ENCODE peak calls at places on chromosome 22, in nine cellular contexts. Z is coronary artery, C is smooth muscle cell of the brain vasculature, T is ACHN, S is thoracic aorta, P is GM04503, H is heart left ventricle, M is nephron progenitor cell, B is stomach. F is an unnamed sample.

GRCh38 chr22:47188337-47189055 is 426.0 kb downstream of the TBC1D22A start:
- DNase-seq in C (no peak), S (no peak), B (no peak), T (no peak), Z (peak), P (no peak), H (peak), M (no peak), F (no peak)

GRCh38 chr22:26786398-26786797 is 129.0 kb downstream of the MIAT start:
- DNase-seq in S (no peak), H (no peak), M (no peak), T (no peak), Z (no peak), B (no peak), P (no peak), C (no peak), F (no peak)

GRCh38 chr22:19765477-19766234 is 5.1 kb downstream of the TBX1 start:
- DNase-seq in B (no peak), M (no peak), T (no peak), Z (no peak), P (no peak), H (no peak), C (no peak), S (no peak), F (no peak)

GRCh38 chr22:24953294-24954113 is 988 bp downstream of the KIAA1671 start:
- DNase-seq in M (peak), H (peak), S (no peak), P (no peak), T (no peak), Z (no peak), C (no peak), B (peak), F (no peak)

GRCh38 chr22:29330753-29331152 is 15.3 kb upstream of the RASL10A start:
- DNase-seq in P (no peak), T (no peak), S (no peak), C (no peak), B (no peak), H (peak), M (peak), Z (no peak), F (no peak)

GRCh38 chr22:20807315-20807752 is 33.4 kb downstream of the SERPIND1 start:
- DNase-seq in H (no peak), M (no peak), Z (peak), S (no peak), B (no peak), C (peak), P (peak), T (peak), F (no peak)

GRCh38 chr22:36816635-36817428 is at the start of gene PVALB:
- DNase-seq in S (no peak), B (no peak), P (no peak), T (no peak), M (peak), Z (no peak), C (peak), H (no peak), F (peak)

GRCh38 chr22:37242395-37242918 is 1.6 kb downstream of the RAC2 start:
- DNase-seq in P (no peak), H (peak), S (peak), Z (no peak), B (peak), T (peak), C (no peak), M (no peak), F (no peak)

GRCh38 chr22:28817919-28818859 is 17.8 kb upstream of the XBP1 start:
- DNase-seq in P (no peak), B (peak), S (no peak), M (no peak), Z (no peak), C (no peak), H (peak), T (no peak), F (peak)

GRCh38 chr22:39994046-39994565 is 648 bp upstream of the FAM83F start:
- DNase-seq in B (no peak), T (no peak), P (no peak), Z (no peak), H (no peak), S (no peak), C (no peak), M (no peak), F (no peak)

GRCh38 chr22:19888131-19888746 is 33.6 kb upstream of the GNB1L start:
- DNase-seq in H (no peak), Z (no peak), S (no peak), C (no peak), M (no peak), P (no peak), B (no peak), T (no peak), F (no peak)

GRCh38 chr22:47328550-47329243 is 566.2 kb downstream of the TBC1D22A start:
- DNase-seq in Z (no peak), P (peak), C (peak), B (no peak), S (no peak), T (no peak), M (no peak), H (no peak), F (no peak)

GRCh38 chr22:20154602-20155183 is 3.8 kb upstream of the CCDC188 start:
- DNase-seq in M (no peak), T (no peak), Z (no peak), C (no peak), H (no peak), P (no peak), S (no peak), B (no peak), F (no peak)

GRCh38 chr22:46674367-46674781 is 54.2 kb downstream of the GRAMD4 start:
- DNase-seq in S (no peak), Z (no peak), P (no peak), C (no peak), M (no peak), T (no peak), H (peak), B (peak), F (no peak)

GRCh38 chr22:35835998-35836691 is 118.5 kb downstream of the APOL5 start:
- DNase-seq in T (peak), M (no peak), S (no peak), Z (no peak), H (peak), B (peak), C (peak), P (peak), F (peak)

GRCh38 chr22:20810645-20811044 is 36.7 kb downstream of the SERPIND1 start:
- DNase-seq in P (no peak), S (no peak), Z (no peak), H (no peak), C (no peak), B (no peak), T (no peak), M (no peak), F (no peak)

GRCh38 chr22:38313384-38313955 is 3.8 kb downstream of the CSNK1E start:
- DNase-seq in T (peak), S (peak), Z (peak), P (peak), B (peak), M (no peak), C (peak), H (peak), F (no peak)

GRCh38 chr22:50398698-50399648 is 55.8 kb downstream of the PPP6R2 start:
- DNase-seq in C (no peak), S (no peak), M (no peak), B (peak), Z (no peak), P (no peak), T (no peak), H (no peak), F (no peak)

GRCh38 chr22:21755855-21756284 is 20.3 kb upstream of the YPEL1 start:
- DNase-seq in C (no peak), B (no peak), H (no peak), T (no peak), M (no peak), Z (no peak), P (peak), S (no peak), F (no peak)

GRCh38 chr22:38870791-38871359 is 1.1 kb downstream of the CBX6 start:
- DNase-seq in P (no peak), H (no peak), Z (no peak), C (no peak), S (no peak), B (peak), T (no peak), M (no peak), F (no peak)

GRCh38 chr22:46064236-46064965 is 85.9 kb upstream of the PPARA start:
- DNase-seq in H (no peak), M (no peak), P (peak), B (peak), Z (peak), S (no peak), C (no peak), T (no peak), F (no peak)

GRCh38 chr22:38176170-38176741 is 5.4 kb downstream of the PLA2G6 start:
- DNase-seq in B (peak), M (no peak), Z (peak), P (peak), S (no peak), H (peak), C (no peak), T (no peak), F (no peak)

GRCh38 chr22:25748704-25749103 is 6.7 kb downstream of the MYO18B start:
- DNase-seq in H (no peak), Z (no peak), M (no peak), S (no peak), B (peak), P (no peak), T (no peak), C (no peak), F (no peak)